ENCODE peak calls at places on chromosome 1, in nine cellular contexts. One of them, this sample, is unnamed.

GRCh38 chr1:43557744-43558245 is 27.1 kb downstream of the PTPRF start:
- DNase-seq in tibial nerve: no peak
- DNase-seq in iPS DF 19.7: no peak
- DNase-seq in body of pancreas: peak; percentile 49
- DNase-seq in PC-3: peak; percentile 62
- DNase-seq in NCI-H2029 treated with DMSO at 0.1 percent for 48 hours: no peak
- DNase-seq in activated naive CD8-positive, alpha-beta T cell treated with anti-CD3 and anti-CD28 coated beads for 36 hours: no peak
- DNase-seq in GM23338: peak; percentile 53
- DNase-seq in NCI-H1694 treated with DMSO at 0.1 percent for 48 hours: no peak
- DNase-seq in this sample: no peak

GRCh38 chr1:7902478-7903084 is 38.1 kb downstream of the TNFRSF9 start:
- DNase-seq in tibial nerve: peak; percentile 82
- DNase-seq in iPS DF 19.7: peak; percentile 78
- DNase-seq in body of pancreas: peak; percentile 69
- DNase-seq in PC-3: peak; percentile 81
- DNase-seq in NCI-H2029 treated with DMSO at 0.1 percent for 48 hours: peak; percentile 62
- DNase-seq in activated naive CD8-positive, alpha-beta T cell treated with anti-CD3 and anti-CD28 coated beads for 36 hours: peak; percentile 54
- DNase-seq in GM23338: peak; percentile 96
- DNase-seq in NCI-H1694 treated with DMSO at 0.1 percent for 48 hours: peak; percentile 36
- DNase-seq in this sample: peak; percentile 74

GRCh38 chr1:155080250-155081228 is 1.9 kb downstream of the EFNA3 start:
- DNase-seq in tibial nerve: no peak
- DNase-seq in iPS DF 19.7: no peak
- DNase-seq in body of pancreas: peak; percentile 25
- DNase-seq in PC-3: peak; percentile 30
- DNase-seq in NCI-H2029 treated with DMSO at 0.1 percent for 48 hours: no peak
- DNase-seq in activated naive CD8-positive, alpha-beta T cell treated with anti-CD3 and anti-CD28 coated beads for 36 hours: no peak
- DNase-seq in GM23338: peak; percentile 98
- DNase-seq in NCI-H1694 treated with DMSO at 0.1 percent for 48 hours: peak; percentile 94
- DNase-seq in this sample: no peak

GRCh38 chr1:68145418-68146126 is 86.8 kb downstream of the WLS start:
- DNase-seq in tibial nerve: no peak
- DNase-seq in iPS DF 19.7: no peak
- DNase-seq in body of pancreas: peak; percentile 86
- DNase-seq in PC-3: peak; percentile 77
- DNase-seq in NCI-H2029 treated with DMSO at 0.1 percent for 48 hours: no peak
- DNase-seq in activated naive CD8-positive, alpha-beta T cell treated with anti-CD3 and anti-CD28 coated beads for 36 hours: no peak
- DNase-seq in GM23338: no peak
- DNase-seq in NCI-H1694 treated with DMSO at 0.1 percent for 48 hours: no peak
- DNase-seq in this sample: no peak

GRCh38 chr1:71743862-71744261 is 538.5 kb downstream of the NEGR1 start:
- DNase-seq in tibial nerve: no peak
- DNase-seq in iPS DF 19.7: no peak
- DNase-seq in body of pancreas: no peak
- DNase-seq in PC-3: no peak
- DNase-seq in NCI-H2029 treated with DMSO at 0.1 percent for 48 hours: no peak
- DNase-seq in activated naive CD8-positive, alpha-beta T cell treated with anti-CD3 and anti-CD28 coated beads for 36 hours: no peak
- DNase-seq in GM23338: no peak
- DNase-seq in NCI-H1694 treated with DMSO at 0.1 percent for 48 hours: no peak
- DNase-seq in this sample: no peak

GRCh38 chr1:228181635-228182034 is 16.0 kb downstream of the IBA57 start:
- DNase-seq in tibial nerve: no peak
- DNase-seq in iPS DF 19.7: no peak
- DNase-seq in body of pancreas: no peak
- DNase-seq in PC-3: no peak
- DNase-seq in NCI-H2029 treated with DMSO at 0.1 percent for 48 hours: no peak
- DNase-seq in activated naive CD8-positive, alpha-beta T cell treated with anti-CD3 and anti-CD28 coated beads for 36 hours: no peak
- DNase-seq in GM23338: no peak
- DNase-seq in NCI-H1694 treated with DMSO at 0.1 percent for 48 hours: no peak
- DNase-seq in this sample: no peak

GRCh38 chr1:100497796-100498195 is 40.1 kb upstream of the GPR88 start:
- DNase-seq in tibial nerve: no peak
- DNase-seq in iPS DF 19.7: no peak
- DNase-seq in body of pancreas: no peak
- DNase-seq in PC-3: no peak
- DNase-seq in NCI-H2029 treated with DMSO at 0.1 percent for 48 hours: no peak
- DNase-seq in activated naive CD8-positive, alpha-beta T cell treated with anti-CD3 and anti-CD28 coated beads for 36 hours: no peak
- DNase-seq in GM23338: no peak
- DNase-seq in NCI-H1694 treated with DMSO at 0.1 percent for 48 hours: no peak
- DNase-seq in this sample: no peak

GRCh38 chr1:243730499-243731150 is 119.4 kb downstream of the AKT3 start:
- DNase-seq in tibial nerve: no peak
- DNase-seq in iPS DF 19.7: no peak
- DNase-seq in body of pancreas: peak; percentile 10
- DNase-seq in PC-3: no peak
- DNase-seq in NCI-H2029 treated with DMSO at 0.1 percent for 48 hours: peak; percentile 34
- DNase-seq in activated naive CD8-positive, alpha-beta T cell treated with anti-CD3 and anti-CD28 coated beads for 36 hours: no peak
- DNase-seq in GM23338: no peak
- DNase-seq in NCI-H1694 treated with DMSO at 0.1 percent for 48 hours: no peak
- DNase-seq in this sample: peak; percentile 12

GRCh38 chr1:115976062-115976899 is at the start of gene SLC22A15:
- DNase-seq in tibial nerve: peak; percentile 46
- DNase-seq in iPS DF 19.7: peak; percentile 33
- DNase-seq in body of pancreas: peak; percentile 76
- DNase-seq in PC-3: peak; percentile 64
- DNase-seq in NCI-H2029 treated with DMSO at 0.1 percent for 48 hours: no peak
- DNase-seq in activated naive CD8-positive, alpha-beta T cell treated with anti-CD3 and anti-CD28 coated beads for 36 hours: peak; percentile 36
- DNase-seq in GM23338: peak; percentile 78
- DNase-seq in NCI-H1694 treated with DMSO at 0.1 percent for 48 hours: no peak
- DNase-seq in this sample: peak; percentile 76

GRCh38 chr1:200931776-200932175 is 37.1 kb downstream of the INAVA start:
- DNase-seq in tibial nerve: no peak
- DNase-seq in iPS DF 19.7: no peak
- DNase-seq in body of pancreas: no peak
- DNase-seq in PC-3: no peak
- DNase-seq in NCI-H2029 treated with DMSO at 0.1 percent for 48 hours: no peak
- DNase-seq in activated naive CD8-positive, alpha-beta T cell treated with anti-CD3 and anti-CD28 coated beads for 36 hours: no peak
- DNase-seq in GM23338: no peak
- DNase-seq in NCI-H1694 treated with DMSO at 0.1 percent for 48 hours: no peak
- DNase-seq in this sample: no peak

GRCh38 chr1:81323862-81324261 is 476.9 kb upstream of the ADGRL2 start:
- DNase-seq in tibial nerve: no peak
- DNase-seq in iPS DF 19.7: no peak
- DNase-seq in body of pancreas: no peak
- DNase-seq in PC-3: no peak
- DNase-seq in NCI-H2029 treated with DMSO at 0.1 percent for 48 hours: no peak
- DNase-seq in activated naive CD8-positive, alpha-beta T cell treated with anti-CD3 and anti-CD28 coated beads for 36 hours: no peak
- DNase-seq in GM23338: no peak
- DNase-seq in NCI-H1694 treated with DMSO at 0.1 percent for 48 hours: no peak
- DNase-seq in this sample: no peak

GRCh38 chr1:24095140-24095859 is 16.6 kb downstream of the MYOM3 start:
- DNase-seq in tibial nerve: no peak
- DNase-seq in iPS DF 19.7: no peak
- DNase-seq in body of pancreas: no peak
- DNase-seq in PC-3: no peak
- DNase-seq in NCI-H2029 treated with DMSO at 0.1 percent for 48 hours: no peak
- DNase-seq in activated naive CD8-positive, alpha-beta T cell treated with anti-CD3 and anti-CD28 coated beads for 36 hours: no peak
- DNase-seq in GM23338: peak; percentile 20
- DNase-seq in NCI-H1694 treated with DMSO at 0.1 percent for 48 hours: no peak
- DNase-seq in this sample: no peak

GRCh38 chr1:93728480-93729131 is 47.0 kb upstream of the BCAR3 start:
- DNase-seq in tibial nerve: no peak
- DNase-seq in iPS DF 19.7: no peak
- DNase-seq in body of pancreas: no peak
- DNase-seq in PC-3: no peak
- DNase-seq in NCI-H2029 treated with DMSO at 0.1 percent for 48 hours: no peak
- DNase-seq in activated naive CD8-positive, alpha-beta T cell treated with anti-CD3 and anti-CD28 coated beads for 36 hours: no peak
- DNase-seq in GM23338: no peak
- DNase-seq in NCI-H1694 treated with DMSO at 0.1 percent for 48 hours: no peak
- DNase-seq in this sample: no peak

GRCh38 chr1:245279346-245279745 is 124.6 kb downstream of the KIF26B start:
- DNase-seq in tibial nerve: no peak
- DNase-seq in iPS DF 19.7: no peak
- DNase-seq in body of pancreas: no peak
- DNase-seq in PC-3: no peak
- DNase-seq in NCI-H2029 treated with DMSO at 0.1 percent for 48 hours: no peak
- DNase-seq in activated naive CD8-positive, alpha-beta T cell treated with anti-CD3 and anti-CD28 coated beads for 36 hours: no peak
- DNase-seq in GM23338: no peak
- DNase-seq in NCI-H1694 treated with DMSO at 0.1 percent for 48 hours: no peak
- DNase-seq in this sample: peak; percentile 11

GRCh38 chr1:89630046-89630445 is 2.9 kb upstream of the LRRC8C start:
- DNase-seq in tibial nerve: no peak
- DNase-seq in iPS DF 19.7: no peak
- DNase-seq in body of pancreas: no peak
- DNase-seq in PC-3: no peak
- DNase-seq in NCI-H2029 treated with DMSO at 0.1 percent for 48 hours: no peak
- DNase-seq in activated naive CD8-positive, alpha-beta T cell treated with anti-CD3 and anti-CD28 coated beads for 36 hours: no peak
- DNase-seq in GM23338: no peak
- DNase-seq in NCI-H1694 treated with DMSO at 0.1 percent for 48 hours: no peak
- DNase-seq in this sample: no peak

GRCh38 chr1:168689726-168690602 is 39.0 kb downstream of the DPT start:
- DNase-seq in tibial nerve: no peak
- DNase-seq in iPS DF 19.7: no peak
- DNase-seq in body of pancreas: peak; percentile 67
- DNase-seq in PC-3: peak; percentile 33
- DNase-seq in NCI-H2029 treated with DMSO at 0.1 percent for 48 hours: no peak
- DNase-seq in activated naive CD8-positive, alpha-beta T cell treated with anti-CD3 and anti-CD28 coated beads for 36 hours: no peak
- DNase-seq in GM23338: no peak
- DNase-seq in NCI-H1694 treated with DMSO at 0.1 percent for 48 hours: no peak
- DNase-seq in this sample: peak; percentile 46

GRCh38 chr1:10901091-10901893 is 104.8 kb upstream of the CASZ1 start:
- DNase-seq in tibial nerve: no peak
- DNase-seq in iPS DF 19.7: no peak
- DNase-seq in body of pancreas: no peak
- DNase-seq in PC-3: peak; percentile 29
- DNase-seq in NCI-H2029 treated with DMSO at 0.1 percent for 48 hours: no peak
- DNase-seq in activated naive CD8-positive, alpha-beta T cell treated with anti-CD3 and anti-CD28 coated beads for 36 hours: no peak
- DNase-seq in GM23338: no peak
- DNase-seq in NCI-H1694 treated with DMSO at 0.1 percent for 48 hours: no peak
- DNase-seq in this sample: no peak

GRCh38 chr1:174818951-174819350 is 180.8 kb upstream of the CACYBP start:
- DNase-seq in tibial nerve: no peak
- DNase-seq in iPS DF 19.7: no peak
- DNase-seq in body of pancreas: no peak
- DNase-seq in PC-3: peak; percentile 62
- DNase-seq in NCI-H2029 treated with DMSO at 0.1 percent for 48 hours: no peak
- DNase-seq in activated naive CD8-positive, alpha-beta T cell treated with anti-CD3 and anti-CD28 coated beads for 36 hours: no peak
- DNase-seq in GM23338: no peak
- DNase-seq in NCI-H1694 treated with DMSO at 0.1 percent for 48 hours: no peak
- DNase-seq in this sample: peak; percentile 84

GRCh38 chr1:37308571-37308960 is 165.8 kb upstream of the ZC3H12A start:
- DNase-seq in tibial nerve: no peak
- DNase-seq in iPS DF 19.7: no peak
- DNase-seq in body of pancreas: no peak
- DNase-seq in PC-3: no peak
- DNase-seq in NCI-H2029 treated with DMSO at 0.1 percent for 48 hours: no peak
- DNase-seq in activated naive CD8-positive, alpha-beta T cell treated with anti-CD3 and anti-CD28 coated beads for 36 hours: no peak
- DNase-seq in GM23338: no peak
- DNase-seq in NCI-H1694 treated with DMSO at 0.1 percent for 48 hours: no peak
- DNase-seq in this sample: no peak

GRCh38 chr1:85464497-85465098 is 361 bp downstream of the DDAH1 start:
- DNase-seq in tibial nerve: peak; percentile 33
- DNase-seq in iPS DF 19.7: no peak
- DNase-seq in body of pancreas: peak; percentile 76
- DNase-seq in PC-3: peak; percentile 73
- DNase-seq in NCI-H2029 treated with DMSO at 0.1 percent for 48 hours: peak; percentile 25
- DNase-seq in activated naive CD8-positive, alpha-beta T cell treated with anti-CD3 and anti-CD28 coated beads for 36 hours: peak; percentile 32
- DNase-seq in GM23338: peak; percentile 83
- DNase-seq in NCI-H1694 treated with DMSO at 0.1 percent for 48 hours: peak; percentile 44
- DNase-seq in this sample: peak; percentile 87

GRCh38 chr1:30650038-30650958 is 73.1 kb downstream of the MATN1 start:
- DNase-seq in tibial nerve: no peak
- DNase-seq in iPS DF 19.7: no peak
- DNase-seq in body of pancreas: no peak
- DNase-seq in PC-3: no peak
- DNase-seq in NCI-H2029 treated with DMSO at 0.1 percent for 48 hours: no peak
- DNase-seq in activated naive CD8-positive, alpha-beta T cell treated with anti-CD3 and anti-CD28 coated beads for 36 hours: no peak
- DNase-seq in GM23338: no peak
- DNase-seq in NCI-H1694 treated with DMSO at 0.1 percent for 48 hours: no peak
- DNase-seq in this sample: no peak

GRCh38 chr1:156927215-156928042 is 7.0 kb downstream of the LRRC71 start:
- DNase-seq in tibial nerve: peak; percentile 62
- DNase-seq in iPS DF 19.7: peak; percentile 61
- DNase-seq in body of pancreas: peak; percentile 67
- DNase-seq in PC-3: peak; percentile 91
- DNase-seq in NCI-H2029 treated with DMSO at 0.1 percent for 48 hours: peak; percentile 26
- DNase-seq in activated naive CD8-positive, alpha-beta T cell treated with anti-CD3 and anti-CD28 coated beads for 36 hours: peak; percentile 77
- DNase-seq in GM23338: peak; percentile 97
- DNase-seq in NCI-H1694 treated with DMSO at 0.1 percent for 48 hours: peak; percentile 59
- DNase-seq in this sample: peak; percentile 74

GRCh38 chr1:46481961-46482360 is 7.7 kb upstream of the DMBX1 start:
- DNase-seq in tibial nerve: no peak
- DNase-seq in iPS DF 19.7: no peak
- DNase-seq in body of pancreas: no peak
- DNase-seq in PC-3: peak; percentile 2
- DNase-seq in NCI-H2029 treated with DMSO at 0.1 percent for 48 hours: no peak
- DNase-seq in activated naive CD8-positive, alpha-beta T cell treated with anti-CD3 and anti-CD28 coated beads for 36 hours: no peak
- DNase-seq in GM23338: no peak
- DNase-seq in NCI-H1694 treated with DMSO at 0.1 percent for 48 hours: no peak
- DNase-seq in this sample: no peak

GRCh38 chr1:116232989-116233514 is 121.9 kb downstream of the MAB21L3 start:
- DNase-seq in tibial nerve: no peak
- DNase-seq in iPS DF 19.7: no peak
- DNase-seq in body of pancreas: peak; percentile 54
- DNase-seq in PC-3: no peak
- DNase-seq in NCI-H2029 treated with DMSO at 0.1 percent for 48 hours: no peak
- DNase-seq in activated naive CD8-positive, alpha-beta T cell treated with anti-CD3 and anti-CD28 coated beads for 36 hours: no peak
- DNase-seq in GM23338: no peak
- DNase-seq in NCI-H1694 treated with DMSO at 0.1 percent for 48 hours: no peak
- DNase-seq in this sample: no peak

GRCh38 chr1:198449727-198450433 is 90.6 kb downstream of the ATP6V1G3 start:
- DNase-seq in tibial nerve: no peak
- DNase-seq in iPS DF 19.7: no peak
- DNase-seq in body of pancreas: no peak
- DNase-seq in PC-3: peak; percentile 61
- DNase-seq in NCI-H2029 treated with DMSO at 0.1 percent for 48 hours: no peak
- DNase-seq in activated naive CD8-positive, alpha-beta T cell treated with anti-CD3 and anti-CD28 coated beads for 36 hours: no peak
- DNase-seq in GM23338: no peak
- DNase-seq in NCI-H1694 treated with DMSO at 0.1 percent for 48 hours: no peak
- DNase-seq in this sample: no peak

GRCh38 chr1:107362468-107362867 is 221.6 kb downstream of the NTNG1 start:
- DNase-seq in tibial nerve: no peak
- DNase-seq in iPS DF 19.7: no peak
- DNase-seq in body of pancreas: no peak
- DNase-seq in PC-3: no peak
- DNase-seq in NCI-H2029 treated with DMSO at 0.1 percent for 48 hours: no peak
- DNase-seq in activated naive CD8-positive, alpha-beta T cell treated with anti-CD3 and anti-CD28 coated beads for 36 hours: no peak
- DNase-seq in GM23338: no peak
- DNase-seq in NCI-H1694 treated with DMSO at 0.1 percent for 48 hours: no peak
- DNase-seq in this sample: no peak

GRCh38 chr1:176379626-176380339 is 83.2 kb upstream of the PAPPA2 start:
- DNase-seq in tibial nerve: peak; percentile 13
- DNase-seq in iPS DF 19.7: no peak
- DNase-seq in body of pancreas: no peak
- DNase-seq in PC-3: peak; percentile 8
- DNase-seq in NCI-H2029 treated with DMSO at 0.1 percent for 48 hours: no peak
- DNase-seq in activated naive CD8-positive, alpha-beta T cell treated with anti-CD3 and anti-CD28 coated beads for 36 hours: no peak
- DNase-seq in GM23338: no peak
- DNase-seq in NCI-H1694 treated with DMSO at 0.1 percent for 48 hours: no peak
- DNase-seq in this sample: peak; percentile 68

GRCh38 chr1:77060000-77060399 is 159.2 kb downstream of the PIGK start:
- DNase-seq in tibial nerve: no peak
- DNase-seq in iPS DF 19.7: peak; percentile 78
- DNase-seq in body of pancreas: peak; percentile 9
- DNase-seq in PC-3: peak; percentile 20
- DNase-seq in NCI-H2029 treated with DMSO at 0.1 percent for 48 hours: no peak
- DNase-seq in activated naive CD8-positive, alpha-beta T cell treated with anti-CD3 and anti-CD28 coated beads for 36 hours: no peak
- DNase-seq in GM23338: peak; percentile 91
- DNase-seq in NCI-H1694 treated with DMSO at 0.1 percent for 48 hours: no peak
- DNase-seq in this sample: no peak

GRCh38 chr1:59333626-59334277 is 36.9 kb downstream of the FGGY start:
- DNase-seq in tibial nerve: no peak
- DNase-seq in iPS DF 19.7: no peak
- DNase-seq in body of pancreas: no peak
- DNase-seq in PC-3: no peak
- DNase-seq in NCI-H2029 treated with DMSO at 0.1 percent for 48 hours: no peak
- DNase-seq in activated naive CD8-positive, alpha-beta T cell treated with anti-CD3 and anti-CD28 coated beads for 36 hours: no peak
- DNase-seq in GM23338: no peak
- DNase-seq in NCI-H1694 treated with DMSO at 0.1 percent for 48 hours: no peak
- DNase-seq in this sample: peak; percentile 77

GRCh38 chr1:172533511-172534116 is 664 bp downstream of the SUCO start:
- DNase-seq in tibial nerve: peak; percentile 21
- DNase-seq in iPS DF 19.7: no peak
- DNase-seq in body of pancreas: peak; percentile 25
- DNase-seq in PC-3: peak; percentile 59
- DNase-seq in NCI-H2029 treated with DMSO at 0.1 percent for 48 hours: no peak
- DNase-seq in activated naive CD8-positive, alpha-beta T cell treated with anti-CD3 and anti-CD28 coated beads for 36 hours: peak; percentile 40
- DNase-seq in GM23338: peak; percentile 36
- DNase-seq in NCI-H1694 treated with DMSO at 0.1 percent for 48 hours: no peak
- DNase-seq in this sample: peak; percentile 37

GRCh38 chr1:160547371-160547901 is 24.4 kb upstream of the SLAMF6 start:
- DNase-seq in tibial nerve: no peak
- DNase-seq in iPS DF 19.7: no peak
- DNase-seq in body of pancreas: no peak
- DNase-seq in PC-3: no peak
- DNase-seq in NCI-H2029 treated with DMSO at 0.1 percent for 48 hours: no peak
- DNase-seq in activated naive CD8-positive, alpha-beta T cell treated with anti-CD3 and anti-CD28 coated beads for 36 hours: no peak
- DNase-seq in GM23338: no peak
- DNase-seq in NCI-H1694 treated with DMSO at 0.1 percent for 48 hours: peak; percentile 100
- DNase-seq in this sample: no peak